ENCODE peak calls at places on chromosomes 1 and 21, in four cellular contexts. H is K562, F is A549, N is HepG2. I is an unnamed sample.

GRCh38 chr1:92679980-92680379 is 104.9 kb downstream of the EVI5 start:
- DNase-seq in H (no peak), N (no peak), F (no peak), I (no peak)

GRCh38 chr1:25561426-25562100 is 18.2 kb downstream of the LDLRAP1 start:
- DNase-seq in N (no peak), H (no peak), F (no peak), I (no peak)

GRCh38 chr1:172451002-172451443 is 7.2 kb upstream of the PIGC start:
- DNase-seq in H (peak), N (peak), F (peak), I (no peak)

GRCh38 chr1:226863446-226863845 is 7.0 kb upstream of the PSEN2 start:
- DNase-seq in H (no peak), F (no peak), N (no peak), I (no peak)

GRCh38 chr1:178051071-178051470 is 42.8 kb upstream of the RASAL2 start:
- DNase-seq in N (no peak), H (no peak), F (no peak), I (no peak)

GRCh38 chr21:27108228-27108627 is 141.3 kb upstream of the ADAMTS5 start:
- DNase-seq in N (no peak), H (no peak), F (no peak), I (no peak)

GRCh38 chr1:112693821-112694220 is 13.1 kb downstream of the RHOC start:
- DNase-seq in H (no peak), F (no peak), N (no peak), I (no peak)

GRCh38 chr1:49298304-49298703 is 521.6 kb upstream of the BEND5 start:
- DNase-seq in H (no peak), F (no peak), N (no peak), I (no peak)

GRCh38 chr1:56452027-56453011 is 127.0 kb downstream of the PLPP3 start:
- DNase-seq in N (no peak), F (no peak), H (no peak), I (no peak)

GRCh38 chr1:113981962-113982931 is 3.0 kb downstream of the OLFML3 start:
- DNase-seq in F (no peak), H (no peak), N (peak), I (no peak)

GRCh38 chr1:241990040-241990439 is 8.9 kb downstream of the MAP1LC3C start:
- DNase-seq in F (peak), N (no peak), H (peak), I (no peak)

GRCh38 chr1:34165422-34165921 is 442 bp upstream of the CSMD2 start:
- DNase-seq in F (no peak), H (no peak), N (no peak), I (no peak)

GRCh38 chr1:63949965-63950364 is 176.1 kb downstream of the ROR1 start:
- DNase-seq in F (no peak), H (no peak), N (no peak), I (no peak)
- TF ChIP-seq POLR2AphosphoS2 in F (no peak), H (no peak), N (no peak), I (no peak)

DNA sequence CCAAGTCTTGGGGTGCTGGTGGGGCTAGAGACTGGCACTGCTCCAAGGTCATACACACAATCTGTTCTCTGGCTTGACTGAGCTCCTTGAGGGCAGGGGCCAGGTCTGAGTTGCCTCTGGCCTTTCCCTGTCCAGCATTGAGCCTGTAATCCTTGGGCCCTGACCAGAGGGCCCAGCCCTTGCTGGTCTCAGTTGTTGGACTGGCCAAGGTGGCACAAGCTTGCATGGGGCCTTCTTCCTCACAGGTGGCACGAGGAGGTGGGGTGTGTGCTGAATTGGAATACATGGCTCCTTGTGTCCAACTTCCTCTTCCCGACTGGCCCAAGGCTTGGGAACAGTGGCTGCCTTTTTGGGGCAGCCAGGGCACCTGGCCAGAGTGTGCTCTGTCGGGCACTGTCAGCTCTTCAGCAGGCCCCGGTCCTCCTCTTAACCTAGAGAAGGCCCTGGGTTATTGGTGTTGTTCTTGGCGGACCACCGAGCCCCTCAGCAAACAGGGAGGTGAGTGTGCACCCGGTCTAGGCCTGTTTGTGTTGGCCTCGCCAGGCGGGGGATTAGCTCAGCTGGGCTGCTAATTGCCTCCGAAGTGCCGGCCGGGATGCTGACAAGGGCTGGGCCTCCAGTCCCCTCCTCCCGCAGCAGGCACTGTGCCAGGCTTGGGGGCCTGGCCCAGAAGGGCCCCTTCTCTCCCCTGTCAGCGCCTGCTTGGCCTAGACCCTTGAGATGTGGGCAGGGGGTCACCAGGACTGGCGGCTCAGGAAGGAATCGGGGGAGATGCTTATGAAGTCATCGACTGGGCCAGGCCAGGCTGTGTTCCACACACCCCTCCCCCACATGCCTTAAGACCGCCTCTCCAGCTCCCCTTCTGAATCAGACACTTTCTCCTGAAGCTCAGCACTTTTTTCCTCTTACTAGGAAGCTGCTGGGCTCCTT is 28.5 kb downstream of the WNT4 start:
- DNase-seq in H (no peak), F (no peak), N (no peak), I (no peak)
- TF ChIP-seq ESRRA in H (no peak), F (no peak), N (no peak), I (no peak)

DNA sequence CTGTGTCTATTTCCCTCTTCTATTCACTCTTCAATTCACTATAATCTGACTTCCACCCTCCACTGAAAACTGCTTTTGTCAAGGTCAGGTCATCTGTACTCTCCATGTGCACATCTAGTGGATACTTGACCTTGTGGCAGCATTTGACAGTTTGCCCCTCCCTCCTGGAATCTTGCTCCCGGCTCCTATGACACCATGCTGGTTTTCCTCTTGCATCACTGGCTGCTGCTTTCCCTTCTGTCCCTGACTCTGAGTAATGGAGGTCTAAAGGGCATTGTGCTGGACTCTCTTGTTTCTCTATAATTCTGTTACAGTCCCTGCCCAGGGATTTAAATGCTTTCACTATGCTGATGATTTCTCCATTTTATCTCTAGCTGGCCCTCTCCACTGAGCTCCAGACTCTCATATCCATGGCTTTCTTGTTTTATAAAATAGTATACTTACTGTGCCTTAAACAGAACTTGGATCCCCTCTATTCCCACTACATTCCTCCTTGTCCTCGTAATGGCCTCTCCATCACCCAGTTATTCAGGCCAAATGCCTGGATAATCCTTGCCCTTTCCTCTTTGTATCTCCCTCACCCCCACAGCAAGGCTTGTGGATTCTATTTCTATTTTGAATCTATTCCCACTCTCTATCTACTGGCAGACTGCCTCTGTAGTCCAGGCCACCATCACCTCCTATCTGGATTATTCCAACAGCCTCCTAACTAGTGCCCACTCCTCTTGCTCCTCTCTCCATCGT is 36.8 kb upstream of the PODN start:
- DNase-seq in N (peak), F (no peak), H (no peak), I (no peak)
- TF ChIP-seq POLR2AphosphoS2 in N (no peak), F (no peak), H (no peak), I (no peak)

GRCh38 chr1:41882496-41882895 is 36.2 kb downstream of the HIVEP3 start:
- DNase-seq in N (no peak), F (no peak), H (no peak), I (no peak)
- TF ChIP-seq ESRRA in N (no peak), F (no peak), H (no peak), I (no peak)

DNA sequence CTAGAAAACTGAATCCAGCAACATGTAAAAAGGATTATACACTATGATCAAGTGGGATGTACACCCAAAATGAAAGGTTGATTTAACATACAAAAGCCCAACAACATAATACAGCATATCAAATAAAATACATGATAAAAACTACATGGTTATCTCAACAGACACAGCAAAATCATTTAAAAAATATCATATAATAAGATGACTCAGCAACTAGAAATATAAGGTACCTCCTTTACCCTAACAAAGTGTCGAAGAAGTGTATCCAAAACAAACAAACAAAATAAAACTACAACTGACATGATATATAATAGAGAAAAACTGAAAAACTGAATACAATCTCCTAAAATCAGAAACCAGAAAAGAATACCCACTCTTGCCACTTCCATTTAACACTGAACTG is 969.1 kb downstream of the AMY1C start:
- DNase-seq in H (no peak), F (no peak), N (no peak), I (no peak)
- TF ChIP-seq POLR2AphosphoS2 in H (no peak), F (no peak), N (no peak), I (no peak)

GRCh38 chr1:158103860-158104522 is 76.7 kb upstream of the CD1D start:
- DNase-seq in H (no peak), N (no peak), F (no peak), I (no peak)

GRCh38 chr1:158100498-158100897 is 80.2 kb upstream of the CD1D start:
- DNase-seq in H (no peak), F (no peak), N (no peak), I (no peak)

GRCh38 chr1:158103275-158103674 is 77.4 kb upstream of the CD1D start:
- DNase-seq in F (no peak), N (no peak), H (no peak), I (no peak)

GRCh38 chr1:158101455-158101854 is 79.2 kb upstream of the CD1D start:
- DNase-seq in N (no peak), H (no peak), F (no peak), I (no peak)

GRCh38 chr1:158101944-158102343 is 78.8 kb upstream of the CD1D start:
- DNase-seq in N (no peak), F (no peak), H (no peak), I (no peak)
- TF ChIP-seq ESRRA in N (no peak), F (no peak), H (no peak), I (no peak)

GRCh38 chr1:215958836-215959235 is 391.7 kb downstream of the KCTD3 start:
- DNase-seq in N (no peak), H (no peak), F (no peak), I (no peak)

GRCh38 chr1:215957692-215958091 is 390.6 kb downstream of the KCTD3 start:
- DNase-seq in F (no peak), N (no peak), H (no peak), I (no peak)
- TF ChIP-seq POLR2AphosphoS2 in F (no peak), N (no peak), H (no peak), I (no peak)

DNA sequence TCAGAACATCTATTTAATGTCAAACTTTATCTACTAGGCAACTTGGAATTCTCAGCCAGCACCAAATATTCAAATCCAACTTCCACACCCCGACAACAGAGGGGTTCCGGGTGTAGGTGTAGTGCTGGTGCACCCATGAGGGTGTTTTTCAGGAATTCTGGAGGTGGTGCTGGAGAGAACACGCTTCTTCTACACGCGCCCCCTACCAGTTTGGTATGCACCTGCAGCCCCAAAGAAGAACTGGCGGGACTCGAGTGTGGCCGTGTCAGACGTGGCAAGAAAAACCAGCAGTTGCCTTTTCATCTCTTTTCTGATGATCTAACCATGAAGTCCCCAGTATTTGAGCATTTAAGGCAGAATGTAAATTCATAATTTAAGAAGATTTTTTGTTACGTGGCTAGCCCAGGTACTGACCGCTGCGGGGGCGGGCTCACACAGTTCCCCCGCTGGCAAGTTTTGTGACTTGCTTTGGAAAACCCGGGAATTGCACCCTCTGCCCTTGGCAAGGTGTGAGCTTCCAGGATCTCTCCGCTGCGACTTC is 419 bp upstream of the TLCD4 start:
- DNase-seq in F (peak), N (peak), H (peak), I (no peak)
- TF ChIP-seq ESRRA in F (no peak), N (no peak), H (no peak), I (no peak)

GRCh38 chr1:181018901-181019681 is 3.6 kb downstream of the STX6 start:
- DNase-seq in N (no peak), F (no peak), H (no peak), I (no peak)
- TF ChIP-seq POLR2AphosphoS2 in N (no peak), F (no peak), H (no peak), I (no peak)

I was measured in GM12878.